ENCODE peak calls at places on chromosomes 6 and 20, in nine cellular contexts. N, X, L, S, P, K, W, C and E are unnamed samples.
A peak's percentile ranks its signal among the peaks of the same experiment; 100 is the strongest.

GRCh38 chr6:53179961-53180651 is 31.5 kb upstream of the GCM1 start:
- DNase-seq in N (no peak), W (no peak), P (no peak), L (no peak), X (peak; percentile 80), K (peak; percentile 14), S (peak; percentile 25), C (no peak), E (no peak)

GRCh38 chr20:50336631-50337030 is 146.0 kb downstream of the CEBPB start:
- DNase-seq in X (no peak), W (no peak), K (no peak), L (no peak), N (no peak), C (no peak), S (no peak), P (no peak), E (no peak)

GRCh38 chr6:6681443-6681842 is 92.9 kb downstream of the LY86 start:
- DNase-seq in N (no peak), X (no peak), C (no peak), P (no peak), L (no peak), S (no peak), W (no peak), K (no peak), E (no peak)

GRCh38 chr6:38349795-38350194 is 289.9 kb downstream of the BTBD9 start:
- DNase-seq in X (no peak), C (no peak), W (no peak), N (no peak), K (no peak), S (no peak), P (no peak), L (no peak), E (no peak)

GRCh38 chr6:88992741-88993557 is 29.5 kb upstream of the RNGTT start:
- DNase-seq in X (no peak), W (no peak), L (no peak), P (no peak), S (no peak), N (no peak), C (no peak), K (no peak), E (no peak)

GRCh38 chr6:25332671-25333071 is 53.5 kb downstream of the CARMIL1 start:
- DNase-seq in W (no peak), N (no peak), L (no peak), X (no peak), S (no peak), K (no peak), C (no peak), P (no peak), E (no peak)

GRCh38 chr6:46909371-46909770 is 12.4 kb downstream of the ADGRF5 start:
- DNase-seq in S (no peak), W (no peak), X (no peak), L (no peak), N (no peak), P (no peak), K (no peak), C (no peak), E (no peak)

GRCh38 chr6:14930366-14930989 is 315.4 kb upstream of the JARID2 start:
- DNase-seq in L (peak; percentile 81), S (no peak), N (no peak), P (no peak), K (no peak), X (no peak), C (no peak), W (no peak), E (no peak)

GRCh38 chr20:46665602-46666001 is 14.3 kb upstream of the SLC13A3 start:
- DNase-seq in N (no peak), C (no peak), L (no peak), P (no peak), K (no peak), X (no peak), S (no peak), W (no peak), E (no peak)

GRCh38 chr6:108082539-108082938 is 8.0 kb upstream of the OSTM1 start:
- DNase-seq in W (no peak), N (no peak), C (no peak), X (no peak), K (no peak), P (no peak), L (no peak), S (no peak), E (no peak)

GRCh38 chr6:127023001-127023778 is 95.3 kb upstream of the RSPO3 start:
- DNase-seq in K (no peak), N (no peak), W (no peak), C (no peak), L (no peak), S (no peak), X (no peak), P (no peak), E (no peak)

GRCh38 chr6:43213431-43213830 is 15.8 kb downstream of the DNPH1 start:
- DNase-seq in P (no peak), L (no peak), K (no peak), W (no peak), X (no peak), S (no peak), N (no peak), C (no peak), E (no peak)

GRCh38 chr6:4413073-4413472 is 277.7 kb upstream of the ECI2 start:
- DNase-seq in S (no peak), L (no peak), N (no peak), K (no peak), P (no peak), W (no peak), C (no peak), X (no peak), E (no peak)

GRCh38 chr6:138007014-138007472 is 100.2 kb downstream of the PERP start:
- DNase-seq in S (no peak), N (no peak), L (peak; percentile 45), C (no peak), K (no peak), W (peak; percentile 2), X (peak; percentile 32), P (no peak), E (no peak)

GRCh38 chr20:10090588-10091166 is 55.9 kb downstream of the ANKEF1 start:
- DNase-seq in P (no peak), K (peak; percentile 61), N (no peak), C (no peak), W (no peak), X (peak; percentile 76), S (peak; percentile 42), L (peak; percentile 47), E (no peak)

GRCh38 chr6:87197547-87197946 is 42.2 kb downstream of the ZNF292 start:
- DNase-seq in W (no peak), P (no peak), N (no peak), K (no peak), X (no peak), S (no peak), L (no peak), C (no peak), E (no peak)

GRCh38 chr6:148461247-148461646 is 118.6 kb downstream of the SASH1 start:
- DNase-seq in N (no peak), X (no peak), K (no peak), S (no peak), C (no peak), L (no peak), P (no peak), W (no peak), E (no peak)

GRCh38 chr6:113875470-113875869 is 18.3 kb downstream of the MARCKS start:
- DNase-seq in K (no peak), W (no peak), L (no peak), X (no peak), S (no peak), C (no peak), P (no peak), N (no peak), E (no peak)

GRCh38 chr6:122717350-122717749 is 62.2 kb upstream of the FABP7 start:
- DNase-seq in S (no peak), X (no peak), L (no peak), C (no peak), N (no peak), K (no peak), W (no peak), P (no peak), E (no peak)

GRCh38 chr6:151391021-151391470 is 313 bp downstream of the ZBTB2 start:
- DNase-seq in L (no peak), W (peak; percentile 69), N (peak; percentile 83), C (peak; percentile 63), S (no peak), X (no peak), P (no peak), K (peak; percentile 28), E (peak; percentile 75)

GRCh38 chr20:326645-327031 is 1.3 kb downstream of the SOX12 start:
- DNase-seq in W (peak; percentile 23), S (no peak), N (no peak), P (no peak), K (no peak), C (no peak), X (peak; percentile 68), L (no peak), E (no peak)

GRCh38 chr20:278607-279571 is 11.7 kb downstream of the C20orf96 start:
- DNase-seq in N (no peak), W (no peak), K (no peak), X (no peak), P (no peak), S (no peak), C (no peak), L (no peak), E (no peak)

GRCh38 chr20:5481872-5482271 is 165.1 kb upstream of the PROKR2 start:
- DNase-seq in W (no peak), K (no peak), P (no peak), N (no peak), C (no peak), X (no peak), S (no peak), L (no peak), E (no peak)

GRCh38 chr6:25927721-25928359 is 2.7 kb downstream of the SLC17A2 start:
- DNase-seq in L (no peak), P (no peak), X (no peak), N (no peak), K (no peak), S (no peak), C (no peak), W (no peak), E (no peak)

GRCh38 chr6:56499121-56499520 is 143.6 kb downstream of the DST start:
- DNase-seq in S (no peak), W (no peak), P (no peak), N (no peak), K (no peak), X (no peak), L (no peak), C (no peak), E (no peak)